ENCODE peak calls at places on chromosomes 13 and 19, in seven cellular contexts. One of them, this sample, is unnamed.

GRCh38 chr13:73874460-73874859 is 259.7 kb downstream of the KLF12 start:
- DNase-seq in endothelial cell of umbilical vein: no peak
- DNase-seq in suprapubic skin: no peak
- DNase-seq in esophagus muscularis mucosa: no peak
- DNase-seq in breast epithelium: no peak
- DNase-seq in SK-N-SH: no peak
- DNase-seq in stomach: no peak
- DNase-seq in this sample: no peak

GRCh38 chr19:7852851-7853759 is 21.1 kb downstream of the PRR36 start:
- DNase-seq in endothelial cell of umbilical vein: peak; percentile 49
- DNase-seq in suprapubic skin: peak; percentile 70
- DNase-seq in esophagus muscularis mucosa: no peak
- DNase-seq in breast epithelium: peak; percentile 74
- DNase-seq in SK-N-SH: peak; percentile 97
- DNase-seq in stomach: peak; percentile 87
- DNase-seq in this sample: no peak

GRCh38 chr19:30670011-30670329 is 297.8 kb downstream of the ZNF536 start:
- DNase-seq in endothelial cell of umbilical vein: no peak
- DNase-seq in suprapubic skin: no peak
- DNase-seq in esophagus muscularis mucosa: no peak
- DNase-seq in breast epithelium: no peak
- DNase-seq in SK-N-SH: no peak
- DNase-seq in stomach: peak; percentile 19
- DNase-seq in this sample: no peak

GRCh38 chr13:20359335-20359734 is 127.2 kb upstream of the GJB6 start:
- DNase-seq in endothelial cell of umbilical vein: no peak
- DNase-seq in suprapubic skin: no peak
- DNase-seq in esophagus muscularis mucosa: no peak
- DNase-seq in breast epithelium: no peak
- DNase-seq in SK-N-SH: no peak
- DNase-seq in stomach: no peak
- DNase-seq in this sample: no peak

GRCh38 chr13:40781717-40782116 is 7.7 kb upstream of the SLC25A15 start:
- DNase-seq in endothelial cell of umbilical vein: no peak
- DNase-seq in suprapubic skin: no peak
- DNase-seq in esophagus muscularis mucosa: no peak
- DNase-seq in breast epithelium: no peak
- DNase-seq in SK-N-SH: no peak
- DNase-seq in stomach: no peak
- DNase-seq in this sample: peak; percentile 67

GRCh38 chr19:8377598-8377997 is 12.6 kb upstream of the RAB11B start:
- DNase-seq in endothelial cell of umbilical vein: no peak
- DNase-seq in suprapubic skin: no peak
- DNase-seq in esophagus muscularis mucosa: no peak
- DNase-seq in breast epithelium: no peak
- DNase-seq in SK-N-SH: no peak
- DNase-seq in stomach: no peak
- DNase-seq in this sample: no peak

GRCh38 chr19:38101723-38102122 is 122.3 kb downstream of the DPF1 start:
- DNase-seq in endothelial cell of umbilical vein: no peak
- DNase-seq in suprapubic skin: no peak
- DNase-seq in esophagus muscularis mucosa: no peak
- DNase-seq in breast epithelium: no peak
- DNase-seq in SK-N-SH: no peak
- DNase-seq in stomach: no peak
- DNase-seq in this sample: no peak

GRCh38 chr13:71806885-71807284 is 60.1 kb downstream of the DACH1 start:
- DNase-seq in endothelial cell of umbilical vein: no peak
- DNase-seq in suprapubic skin: no peak
- DNase-seq in esophagus muscularis mucosa: no peak
- DNase-seq in breast epithelium: no peak
- DNase-seq in SK-N-SH: no peak
- DNase-seq in stomach: no peak
- DNase-seq in this sample: no peak

GRCh38 chr13:29593605-29594297 is 1.7 kb downstream of the SLC7A1 start:
- DNase-seq in endothelial cell of umbilical vein: no peak
- DNase-seq in suprapubic skin: no peak
- DNase-seq in esophagus muscularis mucosa: no peak
- DNase-seq in breast epithelium: no peak
- DNase-seq in SK-N-SH: no peak
- DNase-seq in stomach: no peak
- DNase-seq in this sample: no peak

GRCh38 chr19:54955356-54955755 is 8.0 kb upstream of the NLRP7 start:
- DNase-seq in endothelial cell of umbilical vein: no peak
- DNase-seq in suprapubic skin: no peak
- DNase-seq in esophagus muscularis mucosa: no peak
- DNase-seq in breast epithelium: no peak
- DNase-seq in SK-N-SH: no peak
- DNase-seq in stomach: no peak
- DNase-seq in this sample: no peak

GRCh38 chr19:35204799-35205732 is 23.5 kb downstream of the FAM187B start:
- DNase-seq in endothelial cell of umbilical vein: no peak
- DNase-seq in suprapubic skin: no peak
- DNase-seq in esophagus muscularis mucosa: peak; percentile 86
- DNase-seq in breast epithelium: no peak
- DNase-seq in SK-N-SH: no peak
- DNase-seq in stomach: no peak
- DNase-seq in this sample: peak; percentile 67

GRCh38 chr19:23917856-23918255 is 3.2 kb downstream of the ZNF726 start:
- DNase-seq in endothelial cell of umbilical vein: no peak
- DNase-seq in suprapubic skin: no peak
- DNase-seq in esophagus muscularis mucosa: no peak
- DNase-seq in breast epithelium: no peak
- DNase-seq in SK-N-SH: no peak
- DNase-seq in stomach: no peak
- DNase-seq in this sample: no peak

GRCh38 chr13:43293008-43293407 is 269.6 kb downstream of the DNAJC15 start:
- DNase-seq in endothelial cell of umbilical vein: no peak
- DNase-seq in suprapubic skin: no peak
- DNase-seq in esophagus muscularis mucosa: no peak
- DNase-seq in breast epithelium: no peak
- DNase-seq in SK-N-SH: no peak
- DNase-seq in stomach: no peak
- DNase-seq in this sample: no peak

GRCh38 chr13:84844473-84844872 is 954.7 kb downstream of the SLITRK6 start:
- DNase-seq in endothelial cell of umbilical vein: no peak
- DNase-seq in suprapubic skin: no peak
- DNase-seq in esophagus muscularis mucosa: no peak
- DNase-seq in breast epithelium: no peak
- DNase-seq in SK-N-SH: peak; percentile 32
- DNase-seq in stomach: no peak
- DNase-seq in this sample: no peak

GRCh38 chr13:72194531-72194930 is 327.5 kb upstream of the DACH1 start:
- DNase-seq in endothelial cell of umbilical vein: peak; percentile 43
- DNase-seq in suprapubic skin: no peak
- DNase-seq in esophagus muscularis mucosa: no peak
- DNase-seq in breast epithelium: peak; percentile 54
- DNase-seq in SK-N-SH: no peak
- DNase-seq in stomach: no peak
- DNase-seq in this sample: no peak

GRCh38 chr19:51372649-51373504 is at the start of gene NKG7:
- DNase-seq in endothelial cell of umbilical vein: no peak
- DNase-seq in suprapubic skin: no peak
- DNase-seq in esophagus muscularis mucosa: no peak
- DNase-seq in breast epithelium: no peak
- DNase-seq in SK-N-SH: no peak
- DNase-seq in stomach: no peak
- DNase-seq in this sample: no peak

GRCh38 chr19:495440-496332 is 600 bp upstream of the MADCAM1 start:
- DNase-seq in endothelial cell of umbilical vein: peak; percentile 33
- DNase-seq in suprapubic skin: no peak
- DNase-seq in esophagus muscularis mucosa: no peak
- DNase-seq in breast epithelium: no peak
- DNase-seq in SK-N-SH: peak; percentile 84
- DNase-seq in stomach: no peak
- DNase-seq in this sample: no peak

GRCh38 chr19:40578442-40578908 is 1.8 kb downstream of the SHKBP1 start:
- DNase-seq in endothelial cell of umbilical vein: peak; percentile 28
- DNase-seq in suprapubic skin: no peak
- DNase-seq in esophagus muscularis mucosa: no peak
- DNase-seq in breast epithelium: no peak
- DNase-seq in SK-N-SH: peak; percentile 60
- DNase-seq in stomach: no peak
- DNase-seq in this sample: no peak

GRCh38 chr13:99119686-99120085 is 81.0 kb upstream of the UBAC2 start:
- DNase-seq in endothelial cell of umbilical vein: no peak
- DNase-seq in suprapubic skin: no peak
- DNase-seq in esophagus muscularis mucosa: no peak
- DNase-seq in breast epithelium: no peak
- DNase-seq in SK-N-SH: no peak
- DNase-seq in stomach: no peak
- DNase-seq in this sample: no peak

GRCh38 chr13:109938255-109938936 is 152.0 kb upstream of the IRS2 start:
- DNase-seq in endothelial cell of umbilical vein: no peak
- DNase-seq in suprapubic skin: no peak
- DNase-seq in esophagus muscularis mucosa: peak; percentile 75
- DNase-seq in breast epithelium: no peak
- DNase-seq in SK-N-SH: no peak
- DNase-seq in stomach: no peak
- DNase-seq in this sample: no peak

GRCh38 chr13:26037302-26037701 is 14.5 kb downstream of the SHISA2 start:
- DNase-seq in endothelial cell of umbilical vein: peak; percentile 40
- DNase-seq in suprapubic skin: no peak
- DNase-seq in esophagus muscularis mucosa: no peak
- DNase-seq in breast epithelium: no peak
- DNase-seq in SK-N-SH: no peak
- DNase-seq in stomach: no peak
- DNase-seq in this sample: peak; percentile 67

GRCh38 chr19:56156768-56157167 is 15.7 kb downstream of the ZNF444 start:
- DNase-seq in endothelial cell of umbilical vein: no peak
- DNase-seq in suprapubic skin: no peak
- DNase-seq in esophagus muscularis mucosa: no peak
- DNase-seq in breast epithelium: no peak
- DNase-seq in SK-N-SH: no peak
- DNase-seq in stomach: no peak
- DNase-seq in this sample: no peak
- TF ChIP-seq POLR2AphosphoS5 in endothelial cell of umbilical vein: no peak
- TF ChIP-seq POLR2AphosphoS5 in suprapubic skin: no peak
- TF ChIP-seq POLR2AphosphoS5 in esophagus muscularis mucosa: no peak
- TF ChIP-seq POLR2AphosphoS5 in breast epithelium: no peak
- TF ChIP-seq POLR2AphosphoS5 in SK-N-SH: no peak
- TF ChIP-seq POLR2AphosphoS5 in stomach: no peak
- TF ChIP-seq POLR2AphosphoS5 in this sample: no peak

GRCh38 chr19:2492870-2493269 is 16.9 kb downstream of the GADD45B start:
- DNase-seq in endothelial cell of umbilical vein: no peak
- DNase-seq in suprapubic skin: no peak
- DNase-seq in esophagus muscularis mucosa: no peak
- DNase-seq in breast epithelium: no peak
- DNase-seq in SK-N-SH: peak; percentile 33
- DNase-seq in stomach: no peak
- DNase-seq in this sample: no peak
- H3K4me1 ChIP-seq in endothelial cell of umbilical vein: peaks cover 28% of the 10 kb centered on the region
- H3K4me1 ChIP-seq in suprapubic skin: peaks cover 72% of the 10 kb centered on the region
- H3K4me1 ChIP-seq in esophagus muscularis mucosa: peaks cover 70% of the 10 kb centered on the region
- H3K4me1 ChIP-seq in breast epithelium: peaks cover 26% of the 10 kb centered on the region
- H3K4me1 ChIP-seq in SK-N-SH: peaks cover 18% of the 10 kb centered on the region
- H3K4me1 ChIP-seq in stomach: peaks cover 46% of the 10 kb centered on the region
- H3K4me1 ChIP-seq in this sample: peaks cover 67% of the 10 kb centered on the region

GRCh38 chr19:48364564-48365363 is 597 bp downstream of the SYNGR4 start:
- DNase-seq in endothelial cell of umbilical vein: no peak
- DNase-seq in suprapubic skin: peak; percentile 71
- DNase-seq in esophagus muscularis mucosa: no peak
- DNase-seq in breast epithelium: no peak
- DNase-seq in SK-N-SH: no peak
- DNase-seq in stomach: no peak
- DNase-seq in this sample: peak; percentile 90

GRCh38 chr19:48362716-48363499 is 832 bp downstream of the TMEM143 start:
- DNase-seq in endothelial cell of umbilical vein: peak; percentile 93
- DNase-seq in suprapubic skin: peak; percentile 95
- DNase-seq in esophagus muscularis mucosa: peak; percentile 96
- DNase-seq in breast epithelium: peak; percentile 93
- DNase-seq in SK-N-SH: peak; percentile 88
- DNase-seq in stomach: peak; percentile 96
- DNase-seq in this sample: no peak

GRCh38 chr19:48363500-48363809 is 285 bp downstream of the TMEM143 start:
- DNase-seq in endothelial cell of umbilical vein: no peak
- DNase-seq in suprapubic skin: peak; percentile 83
- DNase-seq in esophagus muscularis mucosa: no peak
- DNase-seq in breast epithelium: no peak
- DNase-seq in SK-N-SH: no peak
- DNase-seq in stomach: no peak
- DNase-seq in this sample: peak; percentile 88

GRCh38 chr19:48365602-48366001 is 1.4 kb downstream of the SYNGR4 start:
- DNase-seq in endothelial cell of umbilical vein: no peak
- DNase-seq in suprapubic skin: no peak
- DNase-seq in esophagus muscularis mucosa: no peak
- DNase-seq in breast epithelium: no peak
- DNase-seq in SK-N-SH: no peak
- DNase-seq in stomach: no peak
- DNase-seq in this sample: no peak

DNA sequence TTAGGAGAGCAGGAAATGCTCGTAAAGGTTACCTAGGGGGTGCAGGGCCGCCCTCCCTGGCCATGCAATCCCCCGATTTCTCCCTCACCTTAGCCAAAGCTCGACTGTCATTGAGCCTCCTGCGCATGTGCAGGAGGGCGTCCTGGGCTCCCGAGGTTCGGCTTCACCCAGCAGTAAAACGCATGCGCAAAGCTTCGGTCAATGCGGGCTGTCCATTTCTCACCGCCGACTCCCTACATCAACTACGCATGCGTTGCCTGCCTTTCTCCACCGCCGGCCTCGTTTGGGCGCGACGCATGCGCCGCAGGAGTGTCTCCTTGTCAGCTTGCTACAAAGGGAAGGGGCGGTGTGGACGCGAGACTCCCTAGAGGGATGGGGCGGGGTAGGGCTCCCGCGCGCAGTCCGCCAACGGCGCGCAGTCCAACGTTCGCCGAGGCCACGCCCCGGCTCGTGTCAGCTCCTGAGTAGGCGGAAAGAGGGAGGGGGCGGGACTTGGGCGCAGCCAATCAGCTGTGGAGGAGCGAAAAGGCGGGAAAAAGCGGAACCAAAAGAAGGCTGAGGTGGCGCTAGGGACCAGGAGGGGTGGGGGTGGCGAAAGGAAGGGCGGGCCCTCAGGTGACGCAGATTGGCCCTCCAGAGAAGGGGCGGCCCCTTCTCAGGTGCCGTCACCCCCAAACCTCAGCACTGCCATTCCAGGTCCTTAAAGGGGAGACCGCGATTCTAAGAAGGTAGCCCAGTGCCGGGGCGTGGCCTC is at the start of the genes SYNGR4 and TMEM143:
- DNase-seq in endothelial cell of umbilical vein: peak; percentile 100
- DNase-seq in suprapubic skin: peak; percentile 99
- DNase-seq in esophagus muscularis mucosa: peak; percentile 100
- DNase-seq in breast epithelium: peak; percentile 98
- DNase-seq in SK-N-SH: peak; percentile 97
- DNase-seq in stomach: peak; percentile 98
- DNase-seq in this sample: peak; percentile 100
- TF ChIP-seq POLR2AphosphoS5 in endothelial cell of umbilical vein: no peak
- TF ChIP-seq POLR2AphosphoS5 in suprapubic skin: no peak
- TF ChIP-seq POLR2AphosphoS5 in esophagus muscularis mucosa: peak; percentile 98
- TF ChIP-seq POLR2AphosphoS5 in breast epithelium: peak; percentile 34
- TF ChIP-seq POLR2AphosphoS5 in SK-N-SH: no peak
- TF ChIP-seq POLR2AphosphoS5 in stomach: peak; percentile 89
- TF ChIP-seq POLR2AphosphoS5 in this sample: peak; percentile 84

DNA sequence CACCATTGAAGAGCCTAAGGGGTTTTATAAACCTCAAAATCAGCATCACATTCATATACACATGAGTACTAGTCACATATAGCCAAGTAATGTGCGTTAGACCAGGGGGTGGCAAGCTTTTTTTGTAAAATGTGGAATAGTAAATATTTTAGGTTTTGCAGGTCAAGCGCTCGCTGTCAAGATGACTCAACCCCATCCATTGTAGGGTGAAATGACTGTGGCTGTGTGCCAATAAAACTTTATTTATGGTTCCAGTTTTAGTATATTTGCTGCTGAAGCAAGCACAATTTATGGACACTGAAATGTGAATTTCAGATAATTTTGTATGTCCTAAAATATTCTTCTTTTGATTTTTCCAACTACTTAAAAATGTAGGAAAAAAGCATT is 21.6 kb downstream of the RFX2 start:
- DNase-seq in endothelial cell of umbilical vein: peak; percentile 64
- DNase-seq in suprapubic skin: no peak
- DNase-seq in esophagus muscularis mucosa: no peak
- DNase-seq in breast epithelium: no peak
- DNase-seq in SK-N-SH: no peak
- DNase-seq in stomach: no peak
- DNase-seq in this sample: no peak
- H3K4me1 ChIP-seq in endothelial cell of umbilical vein: peaks cover 51% of the 10 kb centered on the region
- H3K4me1 ChIP-seq in suprapubic skin: peaks cover 66% of the 10 kb centered on the region
- H3K4me1 ChIP-seq in esophagus muscularis mucosa: peaks cover 86% of the 10 kb centered on the region
- H3K4me1 ChIP-seq in breast epithelium: peaks cover 11% of the 10 kb centered on the region
- H3K4me1 ChIP-seq in SK-N-SH: peaks cover 15% of the 10 kb centered on the region
- H3K4me1 ChIP-seq in stomach: peaks cover 33% of the 10 kb centered on the region
- H3K4me1 ChIP-seq in this sample: peaks cover 59% of the 10 kb centered on the region